ENCODE peak calls at places on chromosomes 3 and 15, in four cellular contexts. H, D, A and M are unnamed samples.

GRCh38 chr15:73022156-73022555 is 30.1 kb upstream of the NEO1 start:
- DNase-seq in H (peak), D (no peak), A (no peak), M (no peak)

GRCh38 chr3:64667138-64667537 is 20.7 kb downstream of the ADAMTS9 start:
- DNase-seq in H (no peak), D (no peak), A (no peak), M (no peak)

GRCh38 chr3:47427866-47428265 is 47.0 kb downstream of the PTPN23 start:
- DNase-seq in H (no peak), D (no peak), A (no peak), M (peak)

GRCh38 chr3:47260605-47261004 is 22.0 kb downstream of the KIF9 start:
- DNase-seq in H (no peak), D (peak), A (no peak), M (peak)

GRCh38 chr3:188432826-188433525 is 279.0 kb downstream of the LPP start:
- DNase-seq in H (peak), D (no peak), A (no peak), M (no peak)

GRCh38 chr3:11672396-11672795 is 28.7 kb upstream of the VGLL4 start:
- DNase-seq in H (no peak), D (no peak), A (peak), M (no peak)

GRCh38 chr3:187954486-187955075 is 199.4 kb upstream of the LPP start:
- DNase-seq in H (peak), D (no peak), A (no peak), M (no peak)

GRCh38 chr3:125141596-125142417 is 70.7 kb downstream of the SLC12A8 start:
- DNase-seq in H (no peak), D (peak), A (peak), M (peak)

GRCh38 chr3:191369081-191370010 is 39.0 kb upstream of the UTS2B start:
- DNase-seq in H (peak), D (no peak), A (no peak), M (no peak)

GRCh38 chr15:76566276-76566675 is 229.7 kb downstream of the ISL2 start:
- DNase-seq in H (peak), D (no peak), A (no peak), M (no peak)
- H4K5ac ChIP-seq in H (no peak), D (no peak), A (no peak), M (no peak)

GRCh38 chr3:138938056-138938876 is 8.7 kb downstream of the FOXL2 start:
- DNase-seq in H (no peak), D (peak), A (peak), M (peak)
- H4K5ac ChIP-seq in H (no peak), D (no peak), A (no peak), M (no peak)

GRCh38 chr3:111846717-111847116 is 12.3 kb upstream of the PHLDB2 start:
- DNase-seq in H (peak), D (no peak), A (no peak), M (no peak)

GRCh38 chr3:111850481-111850880 is 8.6 kb upstream of the PHLDB2 start:
- DNase-seq in H (peak), D (no peak), A (no peak), M (no peak)

GRCh38 chr3:111848778-111849177 is 10.3 kb upstream of the PHLDB2 start:
- DNase-seq in H (no peak), D (no peak), A (no peak), M (no peak)

GRCh38 chr3:111848246-111848645 is 10.8 kb upstream of the PHLDB2 start:
- DNase-seq in H (no peak), D (no peak), A (no peak), M (no peak)

GRCh38 chr3:111845996-111846395 is 13.1 kb upstream of the PHLDB2 start:
- DNase-seq in H (peak), D (no peak), A (no peak), M (no peak)
- H4K5ac ChIP-seq in H (peak), D (no peak), A (no peak), M (no peak)

GRCh38 chr3:31976302-31976701 is 4.8 kb downstream of the OSBPL10 start:
- DNase-seq in H (no peak), D (no peak), A (no peak), M (no peak)
- H4K5ac ChIP-seq in H (no peak), D (no peak), A (no peak), M (no peak)

GRCh38 chr15:37720267-37720666 is 214.2 kb upstream of the TMCO5A start:
- DNase-seq in H (no peak), D (no peak), A (no peak), M (no peak)
- H4K5ac ChIP-seq in H (no peak), D (no peak), A (no peak), M (peak)